ENCODE peak calls at places on chromosomes 1 and 21, in four cellular contexts. V is Karpas-422, B is pancreas, N is ovary. P is an unnamed sample.

GRCh38 chr21:44049182-44049581 is 37.1 kb downstream of the TRAPPC10 start:
- DNase-seq in V (no peak), B (no peak), N (no peak), P (no peak)

GRCh38 chr1:39490596-39491145 is 765 bp upstream of the BMP8A start:
- DNase-seq in V (no peak), B (no peak), N (no peak), P (peak; percentile 83)

GRCh38 chr1:155514582-155515187 is 47.9 kb downstream of the ASH1L start:
- DNase-seq in V (no peak), B (no peak), N (no peak), P (no peak)

GRCh38 chr21:31342328-31342727 is 1.7 kb downstream of the TIAM1 start:
- DNase-seq in V (no peak), B (no peak), N (no peak), P (no peak)

GRCh38 chr1:192171123-192171522 is 12.9 kb downstream of the RGS18 start:
- DNase-seq in V (no peak), B (no peak), N (no peak), P (no peak)

GRCh38 chr1:198763298-198763714 is 124.5 kb downstream of the PTPRC start:
- DNase-seq in V (peak; percentile 55), B (no peak), N (no peak), P (no peak)

GRCh38 chr1:119920104-119920968 is 24.0 kb upstream of the ADAM30 start:
- DNase-seq in V (no peak), B (no peak), N (no peak), P (no peak)

GRCh38 chr21:14602418-14602987 is 56.4 kb upstream of the SAMSN1 start:
- DNase-seq in V (no peak), B (no peak), N (no peak), P (no peak)

GRCh38 chr1:36303244-36303643 is 2.9 kb upstream of the SH3D21 start:
- DNase-seq in V (no peak), B (no peak), N (no peak), P (no peak)

GRCh38 chr1:65165269-65166002 is 17.4 kb downstream of the AK4 start:
- DNase-seq in V (peak; percentile 56), B (no peak), N (no peak), P (no peak)

GRCh38 chr1:211577826-211578639 is 928 bp downstream of the SLC30A1 start:
- DNase-seq in V (peak; percentile 86), B (peak; percentile 90), N (peak; percentile 82), P (peak; percentile 82)

GRCh38 chr1:200528838-200529565 is 91.5 kb downstream of the KIF14 start:
- DNase-seq in V (peak; percentile 23), B (no peak), N (no peak), P (no peak)

GRCh38 chr1:25743164-25744139 is 56.5 kb upstream of the SELENON start:
- DNase-seq in V (no peak), B (no peak), N (peak; percentile 95), P (peak; percentile 84)

GRCh38 chr21:29520146-29520545 is 221.4 kb downstream of the BACH1 start:
- DNase-seq in V (no peak), B (no peak), N (no peak), P (no peak)

GRCh38 chr1:154812911-154813816 is 56.9 kb downstream of the KCNN3 start:
- DNase-seq in V (no peak), B (no peak), N (peak; percentile 76), P (no peak)

GRCh38 chr1:230084408-230085177 is 17.6 kb downstream of the GALNT2 start:
- DNase-seq in V (no peak), B (peak; percentile 59), N (peak; percentile 60), P (no peak)

GRCh38 chr1:155131846-155132245 is 3.8 kb upstream of the SLC50A1 start:
- DNase-seq in V (no peak), B (no peak), N (no peak), P (no peak)

GRCh38 chr1:66732407-66733166 is 19.7 kb upstream of the DYNLT5 start:
- DNase-seq in V (no peak), B (no peak), N (no peak), P (no peak)

GRCh38 chr1:18536356-18536755 is 55.6 kb downstream of the KLHDC7A start:
- DNase-seq in V (no peak), B (peak; percentile 26), N (no peak), P (no peak)

GRCh38 chr1:84078108-84078823 is 65.8 kb upstream of the PRKACB start:
- DNase-seq in V (peak; percentile 50), B (peak; percentile 78), N (peak; percentile 67), P (peak; percentile 33)

GRCh38 chr1:36411674-36412648 is 14.3 kb upstream of the LSM10 start:
- DNase-seq in V (peak; percentile 77), B (no peak), N (no peak), P (no peak)

GRCh38 chr21:15005391-15005790 is 59.4 kb downstream of the NRIP1 start:
- DNase-seq in V (no peak), B (no peak), N (peak; percentile 69), P (no peak)

GRCh38 chr1:12629521-12629956 is 11.5 kb upstream of the DHRS3 start:
- DNase-seq in V (no peak), B (no peak), N (no peak), P (no peak)

GRCh38 chr1:230185076-230186001 is 118.3 kb downstream of the GALNT2 start:
- DNase-seq in V (no peak), B (no peak), N (no peak), P (no peak)

GRCh38 chr1:234908571-234908970 is 220.1 kb downstream of the TOMM20 start:
- DNase-seq in V (no peak), B (no peak), N (no peak), P (no peak)
- H3K27ac ChIP-seq in V (no peak overlapping the region), B (no peak overlapping the region), N (no peak overlapping the region), P (peak overlapping the region; percentile 48)

GRCh38 chr1:243814718-243815117 is 35.3 kb downstream of the AKT3 start:
- DNase-seq in V (no peak), B (no peak), N (no peak), P (no peak)
- H3K27ac ChIP-seq in V (no peak overlapping the region), B (no peak overlapping the region), N (no peak overlapping the region), P (no peak overlapping the region)

DNA sequence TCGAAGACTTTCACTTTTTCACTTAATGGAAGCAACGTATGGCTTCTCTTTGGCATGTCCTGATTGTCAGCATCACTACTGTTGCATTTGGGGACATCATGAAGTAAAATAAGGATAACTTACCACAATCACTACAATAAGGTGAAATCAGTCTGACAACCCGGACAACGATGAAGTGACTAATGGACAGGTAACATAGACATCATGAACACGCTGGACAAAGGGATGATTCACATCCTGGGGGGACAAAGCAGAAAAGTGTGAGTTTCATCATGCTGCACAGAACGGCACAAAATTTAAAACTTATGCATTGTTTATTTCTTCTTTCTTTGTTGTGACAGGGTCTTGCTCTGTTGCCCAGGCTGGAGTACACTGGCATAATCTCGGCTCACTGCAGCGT is 53.9 kb downstream of the FH start:
- DNase-seq in V (no peak), B (no peak), N (no peak), P (no peak)
- H3K27ac ChIP-seq in V (no peak overlapping the region), B (no peak overlapping the region), N (no peak overlapping the region), P (no peak overlapping the region)

GRCh38 chr1:183896466-183897026 is 91.6 kb downstream of the RGL1 start:
- DNase-seq in V (no peak), B (no peak), N (no peak), P (no peak)

GRCh38 chr1:183894290-183894565 is 89.3 kb downstream of the RGL1 start:
- DNase-seq in V (no peak), B (no peak), N (no peak), P (no peak)

GRCh38 chr1:183891158-183891557 is 86.2 kb downstream of the RGL1 start:
- DNase-seq in V (no peak), B (no peak), N (no peak), P (no peak)

GRCh38 chr1:183892351-183892793 is 87.5 kb downstream of the RGL1 start:
- DNase-seq in V (no peak), B (no peak), N (no peak), P (peak; percentile 53)

GRCh38 chr1:183893561-183894289 is 88.8 kb downstream of the RGL1 start:
- DNase-seq in V (no peak), B (no peak), N (no peak), P (no peak)
- H3K27ac ChIP-seq in V (no peak overlapping the region), B (no peak overlapping the region), N (no peak overlapping the region), P (peak overlapping the region; percentile 63)